ENCODE peak calls at places on chromosome 5, in six cellular contexts. Q, I, F, U, A and O are unnamed samples.

GRCh38 chr5:141809697-141810096 is 68.5 kb downstream of the PCDH1 start:
- DNase-seq in Q (no peak), I (no peak), F (no peak), U (no peak), A (no peak), O (no peak)

GRCh38 chr5:83654427-83654994 is 66.1 kb downstream of the HAPLN1 start:
- DNase-seq in Q (peak; percentile 2), I (no peak), F (no peak), U (no peak), A (no peak), O (peak; percentile 5)

GRCh38 chr5:13524931-13525330 is 419.6 kb downstream of the DNAH5 start:
- DNase-seq in Q (no peak), I (no peak), F (no peak), U (no peak), A (no peak), O (no peak)

GRCh38 chr5:173315495-173316352 is 12.5 kb downstream of the STC2 start:
- DNase-seq in Q (no peak), I (peak; percentile 47), F (peak; percentile 67), U (no peak), A (peak; percentile 47), O (peak; percentile 57)

GRCh38 chr5:132251220-132251725 is 6.2 kb upstream of the PDLIM4 start:
- DNase-seq in Q (no peak), I (peak; percentile 12), F (no peak), U (no peak), A (no peak), O (no peak)

GRCh38 chr5:132389453-132390286 is 20.2 kb downstream of the SLC22A5 start:
- DNase-seq in Q (peak; percentile 100), I (no peak), F (peak; percentile 96), U (no peak), A (no peak), O (peak; percentile 100)

GRCh38 chr5:173626501-173626812 is 10.0 kb upstream of the BOD1 start:
- DNase-seq in Q (no peak), I (no peak), F (no peak), U (no peak), A (no peak), O (no peak)

GRCh38 chr5:80127037-80127642 is 92.0 kb downstream of the THBS4 start:
- DNase-seq in Q (no peak), I (no peak), F (no peak), U (no peak), A (no peak), O (no peak)

GRCh38 chr5:176543428-176544182 is 5.5 kb upstream of the CDHR2 start:
- DNase-seq in Q (peak; percentile 61), I (peak; percentile 81), F (no peak), U (peak; percentile 65), A (peak; percentile 55), O (peak; percentile 64)

GRCh38 chr5:77920350-77921046 is 144.4 kb upstream of the TBCA start:
- DNase-seq in Q (no peak), I (no peak), F (no peak), U (no peak), A (no peak), O (no peak)

GRCh38 chr5:77924081-77924480 is 147.9 kb upstream of the TBCA start:
- DNase-seq in Q (peak; percentile 81), I (no peak), F (no peak), U (no peak), A (no peak), O (peak; percentile 35)

GRCh38 chr5:77923666-77924065 is 147.5 kb upstream of the TBCA start:
- DNase-seq in Q (no peak), I (no peak), F (no peak), U (no peak), A (no peak), O (no peak)

GRCh38 chr5:77925503-77925902 is 149.4 kb upstream of the TBCA start:
- DNase-seq in Q (no peak), I (no peak), F (no peak), U (no peak), A (no peak), O (no peak)

DNA sequence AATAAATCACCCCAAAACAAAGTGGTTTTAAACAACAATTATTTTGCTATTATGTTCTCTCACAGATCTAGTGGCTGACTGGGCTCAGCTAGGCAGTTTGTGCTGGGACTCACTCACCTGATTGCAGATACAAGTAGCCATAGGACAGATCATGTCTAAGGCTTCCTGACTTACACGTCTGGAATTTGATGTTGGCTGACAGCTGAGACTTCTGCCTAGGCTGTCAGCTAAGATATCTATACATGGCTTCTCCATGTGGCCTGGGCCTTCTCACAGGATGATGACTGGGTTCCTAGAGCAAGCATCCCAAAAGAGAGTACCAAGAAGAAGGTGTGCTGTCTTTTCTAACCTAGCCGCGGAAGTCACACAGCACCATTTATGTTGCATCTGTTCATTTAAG is 145.2 kb upstream of the TBCA start:
- DNase-seq in Q (peak; percentile 49), I (no peak), F (no peak), U (no peak), A (no peak), O (peak; percentile 30)
- TF ChIP-seq CTCF in Q (no peak), I (no peak), F (no peak), U (no peak), A (no peak), O (no peak)

DNA sequence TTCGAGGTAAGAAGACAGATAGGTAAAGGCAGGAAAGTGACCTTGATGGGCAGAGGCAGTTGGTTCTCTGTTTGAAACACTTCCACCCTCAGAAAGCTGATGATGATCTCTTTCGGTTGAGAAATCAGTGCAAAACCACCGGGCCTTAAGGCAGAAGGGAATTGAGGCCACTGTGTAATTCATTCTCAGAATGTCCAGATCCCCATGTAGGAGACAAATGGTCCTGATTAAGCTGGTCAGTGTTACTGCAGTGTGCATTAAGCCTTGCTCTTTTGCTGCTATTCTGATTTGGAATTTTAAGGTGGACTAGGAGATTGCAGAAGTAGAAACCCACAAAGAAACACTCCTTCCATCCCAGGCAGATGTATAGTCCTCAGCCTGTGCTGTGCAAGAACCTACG is 255.2 kb downstream of the ARHGAP26 start:
- DNase-seq in Q (no peak), I (no peak), F (no peak), U (no peak), A (no peak), O (no peak)
- H3K27ac ChIP-seq in Q (no peak overlapping the region), I (no peak overlapping the region), F (no peak overlapping the region), U (no peak overlapping the region), A (no peak overlapping the region), O (no peak overlapping the region)

GRCh38 chr5:35138232-35138631 is 90.5 kb upstream of the AGXT2 start:
- DNase-seq in Q (no peak), I (no peak), F (no peak), U (no peak), A (no peak), O (no peak)

GRCh38 chr5:35136386-35136785 is 88.6 kb upstream of the AGXT2 start:
- DNase-seq in Q (peak; percentile 65), I (no peak), F (peak; percentile 29), U (no peak), A (no peak), O (peak; percentile 42)

GRCh38 chr5:35133186-35133585 is 85.4 kb upstream of the AGXT2 start:
- DNase-seq in Q (no peak), I (no peak), F (no peak), U (no peak), A (no peak), O (no peak)

GRCh38 chr5:35134278-35135030 is 86.7 kb upstream of the AGXT2 start:
- DNase-seq in Q (no peak), I (no peak), F (no peak), U (no peak), A (no peak), O (no peak)

DNA sequence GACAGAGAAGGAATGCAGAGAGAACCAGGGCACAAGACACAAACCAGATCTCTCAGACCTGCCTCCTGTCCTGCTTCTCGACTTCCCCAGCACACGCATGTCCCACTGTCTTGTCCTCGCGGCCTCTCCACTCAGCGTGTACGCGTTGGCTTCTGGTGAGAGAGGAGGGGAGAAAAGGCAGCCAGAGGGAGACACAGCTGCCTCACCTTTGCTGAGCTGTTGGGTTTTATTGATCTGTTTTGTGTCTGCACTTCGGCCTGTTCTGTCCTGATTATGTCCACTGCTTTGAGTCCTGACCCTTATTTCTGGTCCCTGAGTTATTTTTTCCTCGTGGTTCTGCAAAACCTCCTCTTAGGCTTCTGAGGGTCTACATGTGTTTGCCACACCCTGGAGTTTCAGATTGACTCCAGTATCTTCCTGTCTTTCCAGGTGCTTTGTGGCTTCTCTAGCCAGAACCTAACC is 87.5 kb upstream of the AGXT2 start:
- DNase-seq in Q (no peak), I (no peak), F (no peak), U (no peak), A (no peak), O (no peak)
- TF ChIP-seq CTCF in Q (no peak), I (no peak), F (no peak), U (no peak), A (no peak), O (no peak)

GRCh38 chr5:115439639-115440038 is 104.9 kb downstream of the FEM1C start:
- DNase-seq in Q (no peak), I (no peak), F (no peak), U (no peak), A (no peak), O (no peak)
- H3K27ac ChIP-seq in Q (no peak overlapping the region), I (no peak overlapping the region), F (no peak overlapping the region), U (no peak overlapping the region), A (no peak overlapping the region), O (no peak overlapping the region)

GRCh38 chr5:137075163-137075970 is 423.8 kb downstream of the SPOCK1 start:
- DNase-seq in Q (peak; percentile 78), I (peak; percentile 31), F (no peak), U (peak; percentile 90), A (peak; percentile 44), O (peak; percentile 93)
- TF ChIP-seq CTCF in Q (peak; percentile 94), I (peak; percentile 49), F (peak; percentile 57), U (peak; percentile 69), A (peak; percentile 20), O (peak; percentile 83)

DNA sequence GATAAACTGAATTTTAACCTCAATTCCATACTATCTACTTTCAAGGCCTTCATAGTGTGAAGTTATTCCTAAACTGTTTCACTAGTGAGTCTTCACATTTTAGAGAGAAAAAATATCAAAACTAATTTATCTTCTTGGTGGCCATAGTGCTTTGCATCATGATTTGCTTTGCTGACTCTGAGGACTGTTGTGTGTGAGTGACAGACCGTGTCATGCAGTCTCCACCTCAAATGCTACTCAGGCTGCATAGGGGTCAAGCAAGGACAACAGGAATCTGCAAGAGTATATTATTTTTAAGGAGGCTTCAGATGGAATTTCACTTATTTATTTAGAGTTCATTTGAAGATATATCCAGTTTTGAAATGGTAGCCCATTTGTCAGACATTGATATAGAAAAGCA is 34.5 kb downstream of the MACIR start:
- DNase-seq in Q (no peak), I (no peak), F (no peak), U (no peak), A (no peak), O (no peak)
- H3K27ac ChIP-seq in Q (no peak overlapping the region), I (no peak overlapping the region), F (no peak overlapping the region), U (no peak overlapping the region), A (no peak overlapping the region), O (no peak overlapping the region)